ENCODE peak calls at places on chromosomes 7 and 10, in four cellular contexts. G is bronchial epithelial cell, M is A549, B is transverse colon. R is an unnamed sample.

GRCh38 chr10:26269754-26270153 is 53.2 kb downstream of the GAD2 start:
- DNase-seq in G (peak), M (peak), B (no peak), R (peak)

GRCh38 chr7:1236831-1237701 is 4.4 kb downstream of the UNCX start:
- DNase-seq in G (no peak), M (no peak), B (no peak), R (no peak)

GRCh38 chr10:60042262-60042661 is 135.9 kb upstream of the CCDC6 start:
- DNase-seq in G (no peak), M (no peak), B (no peak), R (no peak)

GRCh38 chr10:89207801-89208551 is 859 bp upstream of the CH25H start:
- DNase-seq in G (no peak), M (no peak), B (peak), R (no peak)

GRCh38 chr10:5840314-5841307 is 27.4 kb upstream of the GDI2 start:
- DNase-seq in G (no peak), M (no peak), B (peak), R (no peak)

GRCh38 chr7:93165447-93165846 is 17.3 kb upstream of the SAMD9L start:
- DNase-seq in G (no peak), M (no peak), B (no peak), R (no peak)

GRCh38 chr10:118957966-118958365 is 71.5 kb upstream of the NANOS1 start:
- DNase-seq in G (no peak), M (no peak), B (no peak), R (peak)

GRCh38 chr10:96415896-96416554 is 57.2 kb upstream of the OPALIN start:
- DNase-seq in G (no peak), M (no peak), B (no peak), R (peak)

GRCh38 chr7:29194594-29195417 is at the start of gene CHN2:
- DNase-seq in G (peak), M (no peak), B (peak), R (no peak)

GRCh38 chr10:35394411-35394851 is 58.1 kb downstream of the CCNY start:
- DNase-seq in G (no peak), M (no peak), B (no peak), R (no peak)

GRCh38 chr7:97770845-97771244 is 39.0 kb downstream of the TAC1 start:
- DNase-seq in G (no peak), M (peak), B (peak), R (no peak)

GRCh38 chr10:127999291-127999690 is 92.4 kb downstream of the PTPRE start:
- DNase-seq in G (no peak), M (no peak), B (no peak), R (no peak)

GRCh38 chr7:47819054-47819920 is 129.0 kb downstream of the PKD1L1 start:
- DNase-seq in G (peak), M (peak), B (peak), R (no peak)

GRCh38 chr10:111511751-111512150 is 434.9 kb downstream of the ADRA2A start:
- DNase-seq in G (no peak), M (no peak), B (no peak), R (no peak)

GRCh38 chr10:114780610-114781184 is 40.9 kb upstream of the FHIP2A start:
- DNase-seq in G (no peak), M (no peak), B (no peak), R (no peak)

GRCh38 chr7:102989161-102989560 is 76.4 kb downstream of the LRRC17 start:
- DNase-seq in G (no peak), M (no peak), B (no peak), R (no peak)

GRCh38 chr10:71314028-71314693 is 4.9 kb upstream of the SLC29A3 start:
- DNase-seq in G (no peak), M (peak), B (peak), R (no peak)

GRCh38 chr10:127496045-127496444 is 53.1 kb upstream of the NPS start:
- DNase-seq in G (no peak), M (no peak), B (no peak), R (no peak)

GRCh38 chr10:99394761-99395386 is 35.5 kb downstream of the GOT1 start:
- DNase-seq in G (peak), M (no peak), B (no peak), R (no peak)

GRCh38 chr7:2465928-2466327 is 10.3 kb downstream of the GRIFIN start:
- DNase-seq in G (no peak), M (no peak), B (no peak), R (no peak)

GRCh38 chr10:118054383-118054782 is 7.6 kb upstream of the RAB11FIP2 start:
- DNase-seq in G (peak), M (no peak), B (no peak), R (no peak)

GRCh38 chr10:4568086-4568485 is 257.9 kb upstream of the AKR1E2 start:
- DNase-seq in G (no peak), M (no peak), B (no peak), R (no peak)

GRCh38 chr10:34479520-34480179 is 335.4 kb downstream of the PARD3 start:
- DNase-seq in G (no peak), M (no peak), B (peak), R (no peak)

GRCh38 chr10:49115015-49115795 is at the start of gene VSTM4:
- DNase-seq in G (no peak), M (no peak), B (no peak), R (peak)

GRCh38 chr7:129857313-129857712 is 95.4 kb downstream of the UBE2H start:
- DNase-seq in G (no peak), M (no peak), B (no peak), R (no peak)

GRCh38 chr10:29023678-29024077 is 265.2 kb upstream of the LYZL1 start:
- DNase-seq in G (no peak), M (no peak), B (no peak), R (no peak)

GRCh38 chr7:66837661-66838060 is 83.4 kb upstream of the TMEM248 start:
- DNase-seq in G (no peak), M (no peak), B (no peak), R (no peak)

GRCh38 chr10:80497187-80498038 is 40.3 kb upstream of the SH2D4B start:
- DNase-seq in G (no peak), M (no peak), B (peak), R (no peak)

DNA sequence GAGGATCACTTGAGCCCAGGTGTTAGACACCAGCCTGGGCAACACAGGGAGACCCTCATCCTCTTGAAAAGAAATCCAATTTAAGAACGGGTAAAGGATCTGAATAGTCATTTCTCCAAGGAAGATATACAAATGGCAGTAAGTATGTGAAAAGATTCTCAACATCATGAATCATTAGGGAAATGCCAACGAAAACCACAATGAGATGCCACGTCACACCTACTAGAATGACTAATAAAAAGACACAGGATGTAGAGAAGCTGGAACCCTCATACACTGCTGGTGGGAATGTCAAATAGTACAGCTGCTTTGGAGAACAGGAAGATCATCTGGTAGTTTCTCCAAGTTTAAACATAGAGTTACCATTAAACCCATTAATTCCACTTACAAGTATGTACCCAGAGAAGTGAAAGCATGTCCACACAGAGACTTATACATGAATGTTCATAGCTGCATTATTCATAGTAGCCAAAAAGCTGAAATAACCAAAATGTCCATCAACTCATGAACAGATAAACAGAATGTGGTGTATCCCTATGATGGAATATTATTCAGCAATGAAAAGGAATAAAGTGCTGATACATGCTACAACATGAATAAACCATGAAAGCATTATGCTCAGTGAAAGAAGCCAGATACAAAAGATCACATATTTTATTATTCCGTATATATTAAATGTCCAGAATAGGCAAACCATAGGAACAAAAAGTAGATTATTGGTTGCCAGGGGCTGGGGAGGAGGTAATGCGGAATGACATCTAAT is 13.1 kb upstream of the ZMIZ2 start:
- DNase-seq in G (peak), M (peak), B (no peak), R (no peak)
- TF ChIP-seq CTCF in G (no peak), M (no peak), B (no peak), R (no peak)

GRCh38 chr10:79155301-79156081 is 86.7 kb downstream of the ZMIZ1 start:
- DNase-seq in G (peak), M (no peak), B (no peak), R (no peak)
- TF ChIP-seq CTCF in G (peak), M (peak), B (no peak), R (no peak)

DNA sequence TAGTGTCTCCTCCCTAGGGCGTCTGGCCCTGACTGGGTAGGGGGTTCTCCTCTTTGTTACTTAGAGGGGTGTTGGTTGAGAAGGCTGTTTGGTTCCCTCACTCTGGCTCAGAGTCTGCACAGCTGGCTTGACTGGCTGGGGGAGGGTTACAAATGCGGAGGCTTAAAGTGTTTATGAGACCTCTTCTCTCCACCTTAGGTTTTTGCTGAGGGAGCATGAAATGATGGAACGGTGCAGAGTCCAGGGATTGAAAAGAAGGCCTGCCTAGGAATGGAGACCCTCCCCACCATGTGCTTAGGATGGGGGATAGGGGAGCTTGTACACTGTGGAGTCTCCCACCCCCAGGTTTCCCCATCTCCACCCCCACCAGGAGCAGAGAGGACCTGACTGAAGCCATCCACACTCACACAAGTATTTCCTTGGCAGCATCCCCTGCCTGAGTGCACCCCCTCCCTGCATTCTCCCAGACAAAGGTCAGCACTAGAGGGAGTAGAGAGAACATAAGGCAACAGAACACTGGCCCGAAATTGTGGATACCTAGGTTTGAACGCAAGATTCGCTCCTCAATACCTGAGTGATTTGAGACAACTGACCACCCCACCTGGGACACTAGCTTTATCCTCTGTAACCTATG is 1.7 kb upstream of the LDB1 start:
- DNase-seq in G (no peak), M (no peak), B (peak), R (no peak)
- TF ChIP-seq CTCF in G (no peak), M (no peak), B (peak), R (no peak)

GRCh38 chr10:18421726-18422293 is 229.6 kb downstream of the NSUN6 start:
- DNase-seq in G (no peak), M (no peak), B (no peak), R (no peak)

GRCh38 chr10:18418579-18419210 is 232.7 kb downstream of the NSUN6 start:
- DNase-seq in G (no peak), M (no peak), B (no peak), R (no peak)

GRCh38 chr10:18419945-18420344 is 231.4 kb downstream of the NSUN6 start:
- DNase-seq in G (no peak), M (no peak), B (no peak), R (no peak)

GRCh38 chr10:18424200-18424599 is 227.2 kb downstream of the NSUN6 start:
- DNase-seq in G (no peak), M (no peak), B (no peak), R (no peak)

DNA sequence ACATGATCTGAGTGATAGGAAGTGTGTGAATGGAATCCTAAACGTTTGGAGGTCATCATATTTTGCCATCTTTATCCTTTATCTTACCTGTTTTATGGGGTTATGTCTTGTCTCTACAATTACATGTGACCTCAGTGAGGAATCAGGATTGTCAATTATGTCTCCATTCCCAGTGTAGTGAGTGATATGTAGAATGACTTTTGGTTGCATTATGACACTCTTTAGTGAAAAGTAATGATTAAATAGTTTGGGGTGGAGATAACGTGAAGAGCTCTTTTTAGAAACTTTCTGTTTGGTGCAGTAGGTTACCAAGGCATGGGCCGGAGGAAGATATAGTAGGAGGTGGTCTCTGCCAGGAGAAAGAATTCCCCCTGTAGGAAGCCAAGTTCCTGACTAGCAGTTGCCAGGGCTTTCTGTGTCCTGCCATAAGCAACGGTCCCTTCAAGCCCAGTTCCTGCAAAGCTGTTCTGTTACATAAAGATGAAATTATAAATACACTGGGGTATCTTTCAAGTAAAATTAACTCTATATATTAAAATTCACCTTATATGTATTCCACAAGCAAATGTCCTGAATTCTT is 228.2 kb downstream of the NSUN6 start:
- DNase-seq in G (no peak), M (no peak), B (no peak), R (no peak)
- TF ChIP-seq CTCF in G (no peak), M (no peak), B (no peak), R (no peak)

GRCh38 chr7:87933953-87934698 is at the start of gene ADAM22:
- DNase-seq in G (peak), M (peak), B (peak), R (peak)
- TF ChIP-seq CTCF in G (no peak), M (no peak), B (no peak), R (peak)

GRCh38 chr10:42707229-42707628 is 68.9 kb upstream of the ZNF33B start:
- DNase-seq in G (no peak), M (no peak), B (no peak), R (no peak)
- TF ChIP-seq CTCF in G (no peak), M (no peak), B (no peak), R (no peak)

GRCh38 chr10:57562211-57562610 is 705.5 kb downstream of the IPMK start:
- DNase-seq in G (peak), M (no peak), B (no peak), R (no peak)
- TF ChIP-seq CTCF in G (no peak), M (no peak), B (no peak), R (no peak)

GRCh38 chr7:155860840-155861479 is 48.7 kb upstream of the SHH start:
- DNase-seq in G (peak), M (peak), B (no peak), R (peak)
- TF ChIP-seq CTCF in G (no peak), M (no peak), B (no peak), R (no peak)

GRCh38 chr10:86261470-86261869 is 105.1 kb downstream of the GRID1 start:
- DNase-seq in G (no peak), M (no peak), B (no peak), R (peak)

GRCh38 chr10:86263209-86263608 is 103.4 kb downstream of the GRID1 start:
- DNase-seq in G (no peak), M (no peak), B (no peak), R (peak)

GRCh38 chr10:86260564-86260963 is 106.0 kb downstream of the GRID1 start:
- DNase-seq in G (no peak), M (no peak), B (no peak), R (no peak)

GRCh38 chr10:86262671-86263165 is 103.9 kb downstream of the GRID1 start:
- DNase-seq in G (no peak), M (no peak), B (no peak), R (peak)

DNA sequence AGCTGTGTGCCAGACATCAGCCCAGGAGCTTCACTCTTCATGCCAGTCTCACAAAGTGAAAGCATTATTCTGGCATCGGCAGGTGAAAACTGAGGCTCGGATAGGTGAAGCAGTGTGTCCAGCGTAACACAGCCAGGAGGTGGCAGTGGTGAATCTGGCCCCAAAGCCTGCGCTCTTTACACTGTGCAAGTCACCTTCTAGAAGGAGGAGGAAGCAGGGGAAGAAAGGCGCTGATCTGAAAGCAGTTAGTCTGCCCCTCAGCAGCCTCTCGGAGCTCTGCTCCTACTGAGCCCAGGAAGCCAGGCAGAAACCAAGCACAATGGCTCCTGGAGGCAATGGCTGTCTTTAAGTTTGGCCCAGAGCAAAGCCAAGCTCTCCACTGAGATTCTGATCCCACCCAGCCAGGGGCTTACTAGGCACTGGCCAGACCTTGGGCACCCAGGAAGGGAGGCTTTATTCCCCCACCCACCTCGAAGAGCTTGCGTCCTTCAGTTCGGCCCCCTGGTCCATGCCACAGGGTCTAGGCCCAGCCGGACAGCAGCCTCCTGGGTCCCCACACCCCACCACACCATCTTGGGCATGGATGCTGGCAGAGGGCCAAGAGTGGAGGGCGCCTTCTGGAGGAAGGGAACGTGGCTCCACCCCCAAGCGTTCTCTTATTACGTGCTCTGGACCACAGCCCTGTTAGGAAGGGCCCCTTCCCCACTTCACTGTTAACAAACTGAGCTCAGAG is 104.5 kb downstream of the GRID1 start:
- DNase-seq in G (peak), M (peak), B (no peak), R (peak)
- TF ChIP-seq CTCF in G (peak), M (peak), B (no peak), R (no peak)

DNA sequence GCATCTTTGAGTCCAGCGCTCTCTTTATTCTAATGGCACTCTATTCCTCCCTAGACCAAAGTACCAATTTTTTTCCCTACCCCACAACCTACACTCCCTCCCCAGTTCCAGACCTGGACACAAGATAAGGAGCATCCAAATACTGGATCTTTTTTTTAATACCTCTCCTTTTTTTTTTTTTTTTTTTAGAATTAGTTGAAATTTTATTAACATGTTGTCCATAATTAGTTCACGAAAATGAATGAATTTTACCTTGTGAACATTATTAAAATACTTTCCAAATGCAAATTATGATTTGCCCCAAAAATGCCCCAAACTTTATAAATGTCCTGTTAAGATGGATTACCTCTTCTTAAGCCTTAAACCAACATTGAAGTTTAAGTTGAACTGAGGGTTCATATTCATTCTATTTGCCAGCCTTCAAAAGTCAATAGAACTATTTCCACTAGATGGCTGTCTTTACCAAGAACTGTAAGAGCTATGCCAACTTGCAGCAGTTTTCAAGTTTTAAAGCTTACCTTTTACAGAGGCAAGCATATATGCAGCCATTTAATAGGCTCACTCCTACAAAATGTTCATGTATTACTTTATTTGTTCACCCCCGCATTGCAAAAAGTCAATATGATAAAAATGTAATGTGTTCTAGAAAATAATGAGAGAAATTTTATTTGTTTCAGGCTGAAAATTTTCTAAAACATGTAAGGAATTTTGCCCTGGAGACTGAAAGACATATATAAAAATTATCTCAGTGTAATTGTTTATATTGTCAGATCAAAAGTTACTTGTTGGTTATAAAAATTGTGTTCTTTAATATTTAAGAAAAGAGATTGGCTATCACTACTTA is 39.7 kb upstream of the TNKS2 start:
- DNase-seq in G (peak), M (peak), B (no peak), R (no peak)
- TF ChIP-seq CTCF in G (peak), M (peak), B (peak), R (peak)

R was measured in osteocyte.